ENCODE peak calls at places on chromosomes 6 and 20, in seven cellular contexts. G is stimulated activated naive CD8-positive, alpha-beta T cell treated with anti-CD3 and anti-CD28 coated beads, Interleukin-15, Interleukin-2, amounts not matched to agents 100 U/mL and 50 U/mL, for 24 hours; I is kidney epithelial cell; V is KBM-7; L is cardiac muscle cell; X is NCI-H510A; U is dorsolateral prefrontal cortex. P is an unnamed sample.

GRCh38 chr20:1894951-1895673 is at the start of gene SIRPA:
- DNase-seq in G (peak), I (no peak), V (peak), L (peak), X (no peak), U (peak), P (peak)

GRCh38 chr6:11083491-11083890 is 10.1 kb upstream of the SMIM13 start:
- DNase-seq in G (no peak), I (no peak), V (no peak), L (no peak), X (no peak), U (no peak), P (no peak)

GRCh38 chr6:109237082-109237985 is 142.0 kb downstream of the CEP57L1 start:
- DNase-seq in G (no peak), I (no peak), V (peak), L (no peak), X (no peak), U (no peak), P (no peak)

GRCh38 chr20:10649817-10650200 is 24.0 kb downstream of the JAG1 start:
- DNase-seq in G (no peak), I (peak), V (no peak), L (no peak), X (no peak), U (no peak), P (no peak)

GRCh38 chr20:62768234-62768814 is 27.9 kb upstream of the MRGBP start:
- DNase-seq in G (no peak), I (no peak), V (no peak), L (no peak), X (no peak), U (no peak), P (no peak)

GRCh38 chr6:69233195-69233524 is 563.6 kb downstream of the LMBRD1 start:
- DNase-seq in G (no peak), I (no peak), V (no peak), L (no peak), X (no peak), U (no peak), P (no peak)

GRCh38 chr6:31727717-31728671 is 1.1 kb downstream of the DDAH2 start:
- DNase-seq in G (no peak), I (no peak), V (peak), L (no peak), X (no peak), U (no peak), P (no peak)

GRCh38 chr6:27053738-27054137 is 193.8 kb upstream of the PRSS16 start:
- DNase-seq in G (no peak), I (no peak), V (no peak), L (no peak), X (peak), U (no peak), P (no peak)

GRCh38 chr6:170221753-170222400 is 69.0 kb downstream of the DLL1 start:
- DNase-seq in G (no peak), I (no peak), V (no peak), L (no peak), X (no peak), U (peak), P (no peak)

GRCh38 chr20:34578521-34579147 is 20.1 kb downstream of the MAP1LC3A start:
- DNase-seq in G (no peak), I (no peak), V (no peak), L (peak), X (no peak), U (peak), P (no peak)

GRCh38 chr6:127539292-127539691 is 20.2 kb upstream of the MTCL3 start:
- DNase-seq in G (no peak), I (no peak), V (no peak), L (no peak), X (no peak), U (no peak), P (no peak)

GRCh38 chr6:88538130-88538706 is 372.1 kb upstream of the CNR1 start:
- DNase-seq in G (no peak), I (no peak), V (peak), L (peak), X (no peak), U (no peak), P (peak)

GRCh38 chr6:110944681-110945151 is 13.8 kb upstream of the GTF3C6 start:
- DNase-seq in G (peak), I (peak), V (peak), L (no peak), X (no peak), U (no peak), P (no peak)

GRCh38 chr20:39939241-39939865 is 749.7 kb downstream of the MAFB start:
- DNase-seq in G (no peak), I (no peak), V (no peak), L (no peak), X (no peak), U (no peak), P (no peak)

GRCh38 chr6:166419268-166419667 is 36.5 kb upstream of the MPC1 start:
- DNase-seq in G (peak), I (peak), V (peak), L (no peak), X (no peak), U (no peak), P (no peak)

GRCh38 chr6:34645627-34646026 is 50.9 kb downstream of the ILRUN start:
- DNase-seq in G (no peak), I (no peak), V (no peak), L (no peak), X (no peak), U (no peak), P (no peak)

GRCh38 chr20:57835462-57836455 is 125.9 kb upstream of the PMEPA1 start:
- DNase-seq in G (no peak), I (no peak), V (no peak), L (no peak), X (no peak), U (no peak), P (no peak)

GRCh38 chr6:24858154-24858801 is 59.6 kb upstream of the ARMH2 start:
- DNase-seq in G (no peak), I (no peak), V (peak), L (no peak), X (no peak), U (no peak), P (no peak)

GRCh38 chr6:154164397-154164796 is 125.4 kb downstream of the OPRM1 start:
- DNase-seq in G (no peak), I (no peak), V (no peak), L (no peak), X (no peak), U (peak), P (no peak)

GRCh38 chr6:48826884-48827701 is 636.0 kb downstream of the MMUT start:
- DNase-seq in G (no peak), I (peak), V (no peak), L (no peak), X (no peak), U (no peak), P (peak)

GRCh38 chr20:16573011-16573965 is at the start of gene KIF16B:
- DNase-seq in G (peak), I (peak), V (peak), L (peak), X (peak), U (peak), P (peak)

GRCh38 chr6:37123957-37124729 is 45.8 kb upstream of the PIM1 start:
- DNase-seq in G (no peak), I (no peak), V (no peak), L (no peak), X (no peak), U (no peak), P (no peak)

GRCh38 chr6:90860822-90861601 is 274.1 kb upstream of the MAP3K7 start:
- DNase-seq in G (no peak), I (no peak), V (peak), L (peak), X (no peak), U (no peak), P (no peak)

GRCh38 chr6:139323511-139324445 is 32.0 kb upstream of the TXLNB start:
- DNase-seq in G (peak), I (no peak), V (peak), L (no peak), X (no peak), U (no peak), P (no peak)

GRCh38 chr6:29005183-29005885 is at the start of gene ZNF311:
- DNase-seq in G (peak), I (no peak), V (no peak), L (peak), X (no peak), U (no peak), P (no peak)

GRCh38 chr20:58117944-58118343 is 110.5 kb downstream of the ANKRD60 start:
- DNase-seq in G (no peak), I (no peak), V (no peak), L (no peak), X (no peak), U (no peak), P (no peak)

GRCh38 chr6:134443009-134443408 is 125.1 kb upstream of the SGK1 start:
- DNase-seq in G (no peak), I (no peak), V (no peak), L (no peak), X (no peak), U (no peak), P (no peak)

GRCh38 chr6:148972481-148972880 is 225.7 kb downstream of the UST start:
- DNase-seq in G (peak), I (peak), V (no peak), L (peak), X (peak), U (no peak), P (peak)

GRCh38 chr6:80504882-80505281 is 398.4 kb downstream of the BCKDHB start:
- DNase-seq in G (no peak), I (no peak), V (no peak), L (no peak), X (no peak), U (no peak), P (no peak)

GRCh38 chr6:74749211-74750142 is 456.4 kb downstream of the COL12A1 start:
- DNase-seq in G (no peak), I (no peak), V (no peak), L (no peak), X (no peak), U (no peak), P (no peak)

GRCh38 chr6:142207265-142207877 is 60.3 kb downstream of the VTA1 start:
- DNase-seq in G (peak), I (no peak), V (peak), L (peak), X (no peak), U (peak), P (peak)

GRCh38 chr6:158853072-158853871 is 34.1 kb upstream of the EZR start:
- DNase-seq in G (peak), I (peak), V (peak), L (peak), X (peak), U (no peak), P (peak)

GRCh38 chr6:24574809-24575208 is 71.2 kb downstream of the KIAA0319 start:
- DNase-seq in G (no peak), I (no peak), V (no peak), L (no peak), X (no peak), U (no peak), P (no peak)

GRCh38 chr6:89928604-89929003 is 34.3 kb downstream of the GJA10 start:
- DNase-seq in G (no peak), I (no peak), V (no peak), L (no peak), X (no peak), U (no peak), P (no peak)